ENCODE peak calls at places on chromosomes 3 and 15, in five cellular contexts. V is Peyer's patch, Z is sigmoid colon, I is stomach, U is cardiac muscle cell. X is an unnamed sample.
A peak's percentile ranks its signal among the peaks of the same experiment; 100 is the strongest.

GRCh38 chr15:74548236-74548635 is 7.2 kb downstream of the ARID3B start:
- DNase-seq in Z (no peak), U (no peak), I (no peak), V (no peak), X (no peak)

GRCh38 chr15:90706394-90707327 is 10.5 kb upstream of the BLM start:
- DNase-seq in I (no peak), Z (no peak), V (no peak), U (no peak), X (no peak)

GRCh38 chr3:137764001-137764433 is at the start of gene SOX14:
- DNase-seq in U (no peak), V (no peak), Z (no peak), I (peak; percentile 67), X (no peak)

GRCh38 chr3:135887220-135887619 is 78.3 kb upstream of the PPP2R3A start:
- DNase-seq in I (no peak), U (no peak), V (no peak), Z (no peak), X (no peak)

GRCh38 chr3:161221881-161222600 is 930 bp downstream of the NMD3 start:
- DNase-seq in I (no peak), V (peak; percentile 37), U (peak; percentile 46), Z (no peak), X (no peak)

GRCh38 chr15:80695911-80696651 is 971 bp downstream of the ABHD17C start:
- DNase-seq in Z (no peak), V (no peak), I (peak; percentile 69), U (peak; percentile 26), X (peak; percentile 20)

GRCh38 chr3:133077688-133078087 is 39.5 kb downstream of the TMEM108 start:
- DNase-seq in U (no peak), I (no peak), Z (no peak), V (no peak), X (no peak)

GRCh38 chr15:58444658-58445332 is 13.0 kb downstream of the LIPC start:
- DNase-seq in V (no peak), U (peak; percentile 29), I (no peak), Z (no peak), X (no peak)

GRCh38 chr3:142808103-142808917 is 80.6 kb downstream of the PCOLCE2 start:
- DNase-seq in V (no peak), Z (no peak), I (no peak), U (peak; percentile 62), X (no peak)

GRCh38 chr3:41194701-41195100 is 4.6 kb upstream of the CTNNB1 start:
- DNase-seq in V (no peak), U (no peak), I (no peak), Z (no peak), X (no peak)

GRCh38 chr3:32077260-32078084 is 28.9 kb upstream of the GPD1L start:
- DNase-seq in U (peak; percentile 21), Z (no peak), I (no peak), V (no peak), X (no peak)

GRCh38 chr3:183823963-183824362 is 1.4 kb downstream of the MAP6D1 start:
- DNase-seq in I (no peak), Z (no peak), U (no peak), V (no peak), X (no peak)

GRCh38 chr3:76352069-76352847 is 566.9 kb upstream of the ZNF717 start:
- DNase-seq in U (no peak), I (no peak), V (no peak), Z (no peak), X (no peak)

GRCh38 chr15:22954326-22954725 is 25.8 kb downstream of the CYFIP1 start:
- DNase-seq in V (no peak), Z (peak; percentile 47), U (no peak), I (no peak), X (no peak)

GRCh38 chr3:26562324-26562723 is 60.2 kb upstream of the LRRC3B start:
- DNase-seq in U (no peak), Z (no peak), I (no peak), V (no peak), X (no peak)

GRCh38 chr3:72230774-72231379 is 445.9 kb upstream of the PROK2 start:
- DNase-seq in I (no peak), U (peak; percentile 47), V (no peak), Z (no peak), X (no peak)

GRCh38 chr15:62119926-62120273 is 45.2 kb downstream of the C2CD4B start:
- DNase-seq in I (no peak), U (no peak), V (no peak), Z (no peak), X (no peak)

GRCh38 chr15:62121273-62122015 is 43.6 kb downstream of the C2CD4B start:
- DNase-seq in V (no peak), I (no peak), Z (no peak), U (no peak), X (no peak)

GRCh38 chr15:62120776-62121175 is 44.3 kb downstream of the C2CD4B start:
- DNase-seq in I (no peak), Z (no peak), U (no peak), V (no peak), X (no peak)

GRCh38 chr15:62124176-62124952 is 40.7 kb downstream of the C2CD4B start:
- DNase-seq in V (no peak), Z (no peak), I (no peak), U (peak; percentile 60), X (no peak)

DNA sequence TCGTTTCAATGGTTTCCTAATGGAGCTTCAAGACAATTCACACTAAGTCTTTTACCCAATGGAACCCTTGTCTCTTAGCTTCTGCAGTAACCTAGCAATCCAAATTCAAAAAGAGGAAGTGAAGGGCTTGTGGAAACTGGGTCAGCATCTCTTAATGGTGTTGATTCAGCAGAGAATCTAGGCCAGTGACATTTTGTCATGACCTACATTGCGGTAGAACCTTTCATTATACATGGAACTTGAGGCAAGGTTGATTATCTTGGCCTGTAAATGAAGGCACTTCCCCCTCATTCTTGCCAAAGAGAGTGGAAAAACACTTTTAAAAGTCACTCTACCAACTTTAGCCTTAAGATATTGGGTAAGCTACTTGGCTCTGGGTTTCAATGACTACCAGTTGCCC is 42.8 kb downstream of the C2CD4B start:
- DNase-seq in V (no peak), Z (no peak), I (no peak), U (no peak), X (no peak)
- H3K27ac ChIP-seq in V (no peak overlapping the region), Z (no peak overlapping the region), I (peak overlapping the region; percentile 89), U (no peak overlapping the region), X (no peak overlapping the region)

GRCh38 chr15:59998256-59999063 is 5.7 kb upstream of the FOXB1 start:
- DNase-seq in I (no peak), Z (no peak), V (no peak), U (no peak), X (no peak)
- H3K4me1 ChIP-seq in I (peaks cover 12% of the 10 kb centered on the region), Z (no peaks in the 10 kb centered on the region), V (peaks cover 12% of the 10 kb centered on the region), U (peaks cover 7% of the 10 kb centered on the region), X (peaks cover 19% of the 10 kb centered on the region)

GRCh38 chr15:52509500-52510244 is 19.0 kb downstream of the MYO5A start:
- DNase-seq in I (no peak), U (no peak), V (no peak), Z (no peak), X (no peak)
- H3K27me3 ChIP-seq in I (no peaks in the 10 kb centered on the region), U (no peaks in the 10 kb centered on the region), V (no peaks in the 10 kb centered on the region), Z (no peaks in the 10 kb centered on the region), X (no peaks in the 10 kb centered on the region)

GRCh38 chr15:39582286-39582976 is 1.6 kb downstream of the THBS1 start:
- DNase-seq in V (no peak), Z (peak; percentile 86), U (peak; percentile 73), I (no peak), X (no peak)
- H3K27ac ChIP-seq in V (peak overlapping the region; percentile 71), Z (peak overlapping the region; percentile 97), U (no peak overlapping the region), I (peak overlapping the region; percentile 96), X (no peak overlapping the region)

GRCh38 chr3:192817506-192817905 is 90.2 kb upstream of the FGF12 start:
- DNase-seq in V (no peak), I (no peak), U (no peak), Z (no peak), X (no peak)

GRCh38 chr3:192821161-192821560 is 93.8 kb upstream of the FGF12 start:
- DNase-seq in I (no peak), Z (no peak), V (no peak), U (no peak), X (no peak)

GRCh38 chr3:192818126-192818525 is 90.8 kb upstream of the FGF12 start:
- DNase-seq in Z (no peak), U (no peak), V (no peak), I (no peak), X (no peak)

GRCh38 chr3:192817053-192817452 is 89.7 kb upstream of the FGF12 start:
- DNase-seq in U (no peak), Z (no peak), V (no peak), I (no peak), X (no peak)

GRCh38 chr3:192819001-192819569 is 91.7 kb upstream of the FGF12 start:
- DNase-seq in I (no peak), U (peak; percentile 79), Z (no peak), V (no peak), X (no peak)
- H3K4me1 ChIP-seq in I (no peaks in the 10 kb centered on the region), U (no peaks in the 10 kb centered on the region), Z (no peaks in the 10 kb centered on the region), V (peaks cover 9% of the 10 kb centered on the region), X (no peaks in the 10 kb centered on the region)